ENCODE peak calls at places on chromosome 22, in ten cellular contexts. M is prostate gland, B is Peyer's patch, N is A549, R is body of pancreas, O is uterus, P is upper lobe of left lung, T is esophagus squamous epithelium, D is GM12891, J is breast epithelium. Q is an unnamed sample.

GRCh38 chr22:41181349-41182241 is 23.5 kb upstream of the L3MBTL2 start:
- DNase-seq in M (no peak), R (no peak), P (peak; percentile 57), T (no peak), D (no peak), B (peak; percentile 66), O (no peak), N (no peak), J (no peak), Q (no peak)

GRCh38 chr22:28759861-28760560 is 12.5 kb upstream of the CCDC117 start:
- DNase-seq in N (no peak), R (no peak), B (no peak), T (no peak), O (no peak), P (no peak), M (no peak), J (no peak), D (no peak), Q (no peak)

GRCh38 chr22:29151316-29151715 is 54.4 kb upstream of the EMID1 start:
- DNase-seq in J (no peak), P (no peak), B (no peak), T (no peak), M (no peak), D (no peak), N (no peak), O (no peak), R (no peak), Q (no peak)

GRCh38 chr22:31734512-31734911 is 15.4 kb downstream of the PRR14L start:
- DNase-seq in D (no peak), J (no peak), M (no peak), N (no peak), R (no peak), T (no peak), O (no peak), P (no peak), B (peak; percentile 45), Q (peak; percentile 20)

GRCh38 chr22:45969414-45969799 is 7.6 kb downstream of the WNT7B start:
- DNase-seq in P (no peak), B (no peak), M (no peak), J (no peak), D (no peak), N (no peak), R (no peak), T (no peak), O (no peak), Q (no peak)

GRCh38 chr22:27377901-27378300 is 423.7 kb downstream of the MN1 start:
- DNase-seq in J (no peak), N (no peak), R (peak; percentile 96), O (no peak), P (peak; percentile 73), M (no peak), T (no peak), D (no peak), B (no peak), Q (no peak)

GRCh38 chr22:20977019-20977418 is 5.1 kb upstream of the LZTR1 start:
- DNase-seq in B (no peak), D (no peak), P (no peak), O (no peak), T (no peak), N (no peak), R (no peak), J (no peak), M (no peak), Q (no peak)

GRCh38 chr22:27100789-27101188 is 443.4 kb downstream of the MIAT start:
- DNase-seq in J (no peak), B (no peak), N (no peak), O (no peak), P (no peak), R (no peak), D (no peak), T (no peak), M (no peak), Q (no peak)

GRCh38 chr22:38314992-38315800 is 2.0 kb downstream of the CSNK1E start:
- DNase-seq in R (peak; percentile 57), O (no peak), D (no peak), N (no peak), J (no peak), M (peak; percentile 29), P (no peak), B (peak; percentile 68), T (no peak), Q (no peak)

GRCh38 chr22:38314140-38314991 is 2.9 kb downstream of the CSNK1E start:
- DNase-seq in P (no peak), M (no peak), T (no peak), B (peak; percentile 54), D (no peak), J (no peak), N (no peak), R (no peak), O (no peak), Q (no peak)

GRCh38 chr22:38317237-38317994 is at the start of gene CSNK1E:
- DNase-seq in R (peak; percentile 84), D (peak; percentile 89), T (no peak), M (peak; percentile 76), B (peak; percentile 92), J (peak; percentile 76), N (peak; percentile 51), P (peak; percentile 81), O (peak; percentile 83), Q (peak; percentile 41)

GRCh38 chr22:38316340-38317236 is 645 bp downstream of the CSNK1E start:
- DNase-seq in B (peak; percentile 80), J (peak; percentile 69), R (peak; percentile 71), P (peak; percentile 55), D (peak; percentile 61), M (peak; percentile 68), N (no peak), O (peak; percentile 77), T (no peak), Q (peak; percentile 25)

DNA sequence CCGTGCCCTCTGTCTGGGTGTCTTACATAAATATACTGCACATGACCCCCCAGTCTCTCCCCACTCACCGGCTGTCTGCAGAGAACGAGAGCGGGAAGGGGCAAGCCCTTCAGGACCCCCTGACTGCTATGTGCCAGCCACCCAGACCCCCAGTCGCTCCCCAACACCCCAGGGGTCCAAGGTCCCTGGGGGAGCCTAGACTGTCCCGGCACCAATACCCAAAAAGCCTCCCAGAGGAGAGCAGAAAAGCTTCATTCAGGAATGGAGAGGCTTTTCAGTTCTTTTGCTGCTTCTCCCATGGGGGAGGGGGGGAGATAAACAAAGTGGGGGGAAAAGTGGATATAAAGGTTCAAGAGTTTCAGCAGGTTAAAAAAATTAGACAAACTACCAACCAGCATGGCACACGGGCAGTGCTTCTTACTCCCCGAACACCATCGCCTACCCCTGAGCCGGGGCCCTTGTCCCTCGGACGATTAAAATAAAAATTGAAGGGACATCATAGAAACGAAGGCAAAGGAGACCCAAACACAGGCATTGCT is 1.4 kb downstream of the CSNK1E start:
- DNase-seq in B (no peak), J (no peak), N (no peak), D (no peak), M (no peak), P (no peak), T (no peak), O (no peak), R (no peak), Q (no peak)
- TF ChIP-seq POLR2A in B (no peak), J (no peak), N (no peak), D (no peak), M (no peak), P (no peak), T (no peak), O (no peak), R (no peak), Q (no peak)

GRCh38 chr22:37676691-37677627 is 1.5 kb downstream of the LGALS1 start:
- DNase-seq in B (peak; percentile 97), J (peak; percentile 73), O (peak; percentile 98), T (peak; percentile 71), M (peak; percentile 76), D (peak; percentile 80), P (peak; percentile 94), N (no peak), R (peak; percentile 88), Q (peak; percentile 45)
- TF ChIP-seq POLR2A in B (no peak), J (no peak), O (peak; percentile 68), T (no peak), M (peak; percentile 46), D (no peak), P (peak; percentile 50), N (peak; percentile 29), R (peak; percentile 63), Q (peak; percentile 83)

DNA sequence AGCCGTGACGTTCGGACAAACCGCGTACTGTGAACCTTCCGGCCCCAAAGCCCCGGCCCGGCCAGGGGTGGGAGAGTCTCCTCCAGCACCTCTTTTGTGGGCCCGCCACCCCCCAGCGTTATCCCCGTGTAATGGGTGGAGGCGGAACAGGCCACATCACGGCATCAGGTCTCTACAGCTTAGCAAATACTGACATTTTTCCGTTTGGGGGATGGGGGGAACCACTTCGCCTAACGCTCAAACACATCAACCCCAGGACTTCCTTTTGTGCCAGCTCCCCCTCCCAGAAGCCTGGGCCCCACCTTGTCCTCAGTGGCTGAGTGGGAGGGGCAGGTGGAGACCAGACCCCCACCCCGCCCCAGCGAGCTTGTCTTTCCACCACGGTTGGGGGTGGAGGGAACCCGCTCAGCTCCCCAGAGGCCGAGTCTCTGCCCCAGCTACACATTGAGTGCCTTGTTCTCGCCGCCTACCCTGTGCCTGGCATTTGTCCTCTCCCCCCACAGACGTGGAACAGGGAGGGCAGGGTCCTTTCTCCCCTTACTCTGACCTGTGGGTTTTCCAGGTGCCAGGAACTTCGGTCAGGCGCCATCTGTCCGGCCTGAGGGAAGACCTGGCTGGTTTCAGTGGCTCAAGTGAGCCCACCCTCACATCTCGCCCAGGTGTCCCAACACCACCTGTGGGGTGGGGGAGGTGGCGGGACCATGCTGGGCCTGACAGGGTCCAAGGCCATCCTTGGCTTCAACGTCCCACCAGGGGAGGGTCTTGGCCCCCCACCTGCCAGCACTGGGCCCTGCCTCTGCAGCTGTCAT is 29.6 kb downstream of the SBF1 start:
- DNase-seq in N (no peak), J (no peak), T (no peak), B (no peak), M (no peak), P (peak; percentile 75), O (no peak), D (no peak), R (no peak), Q (no peak)
- TF ChIP-seq POLR2A in N (no peak), J (no peak), T (no peak), B (no peak), M (no peak), P (no peak), O (no peak), D (no peak), R (no peak), Q (no peak)

GRCh38 chr22:25122136-25122764 is 77.4 kb upstream of the CRYBB3 start:
- DNase-seq in R (no peak), M (no peak), P (no peak), D (no peak), O (no peak), N (no peak), T (no peak), J (no peak), B (no peak), Q (no peak)

GRCh38 chr22:25119609-25120008 is 80.0 kb upstream of the CRYBB3 start:
- DNase-seq in P (no peak), J (no peak), R (no peak), D (no peak), B (no peak), N (no peak), T (no peak), M (no peak), O (no peak), Q (no peak)

GRCh38 chr22:25120093-25120561 is 79.5 kb upstream of the CRYBB3 start:
- DNase-seq in N (no peak), M (peak; percentile 79), P (peak; percentile 58), B (peak; percentile 51), R (peak; percentile 80), J (peak; percentile 62), O (peak; percentile 32), D (no peak), T (no peak), Q (peak; percentile 46)

GRCh38 chr22:25123677-25124076 is 76.0 kb upstream of the CRYBB3 start:
- DNase-seq in T (no peak), M (no peak), D (no peak), J (no peak), R (no peak), O (no peak), P (no peak), N (no peak), B (no peak), Q (no peak)

GRCh38 chr22:25120761-25121212 is 78.9 kb upstream of the CRYBB3 start:
- DNase-seq in M (peak; percentile 64), R (peak; percentile 73), D (no peak), N (no peak), B (no peak), P (peak; percentile 83), O (peak; percentile 30), T (no peak), J (no peak), Q (no peak)
- TF ChIP-seq POLR2A in M (no peak), R (peak; percentile 36), D (no peak), N (no peak), B (no peak), P (no peak), O (no peak), T (no peak), J (no peak), Q (no peak)

Q was measured in H54.